ENCODE peak calls at places on chromosomes 5 and 9, in nine cellular contexts. W, G, N, E, F, S, C, P and Y are unnamed samples.

GRCh38 chr5:169607882-169608281 is 24.3 kb downstream of the SPDL1 start:
- DNase-seq in N (no peak), P (no peak), E (no peak), C (no peak), G (no peak), F (no peak), S (no peak), W (no peak), Y (no peak)

GRCh38 chr9:2963307-2963706 is 119.4 kb upstream of the PUM3 start:
- DNase-seq in E (no peak), F (no peak), P (no peak), C (no peak), W (no peak), N (no peak), G (no peak), S (no peak), Y (no peak)

GRCh38 chr5:159195775-159196174 is 13.6 kb downstream of the RNF145 start:
- DNase-seq in S (no peak), P (no peak), N (no peak), E (no peak), G (no peak), F (no peak), W (no peak), C (no peak), Y (no peak)

GRCh38 chr9:80061940-80062339 is 490.2 kb downstream of the TLE4 start:
- DNase-seq in E (no peak), N (peak; percentile 97), P (peak; percentile 14), C (no peak), F (peak; percentile 3), G (no peak), S (peak; percentile 67), W (no peak), Y (no peak)

GRCh38 chr5:62341783-62342475 is 35.9 kb downstream of the KIF2A start:
- DNase-seq in E (peak; percentile 26), S (no peak), C (no peak), F (no peak), P (no peak), G (no peak), N (no peak), W (peak; percentile 25), Y (no peak)

GRCh38 chr5:144156767-144157171 is 13.7 kb downstream of the YIPF5 start:
- DNase-seq in S (no peak), P (no peak), G (no peak), N (peak; percentile 53), E (no peak), C (no peak), W (no peak), F (no peak), Y (no peak)

GRCh38 chr5:72237415-72237814 is 82.6 kb downstream of the MRPS27 start:
- DNase-seq in W (no peak), E (no peak), P (no peak), G (no peak), C (no peak), F (no peak), N (no peak), S (no peak), Y (no peak)

GRCh38 chr5:67234671-67235176 is 38.1 kb upstream of the CD180 start:
- DNase-seq in E (no peak), G (no peak), P (no peak), C (peak; percentile 75), S (no peak), N (peak; percentile 76), F (peak; percentile 67), W (no peak), Y (peak; percentile 46)

GRCh38 chr9:88776717-88777497 is 214.4 kb upstream of the S1PR3 start:
- DNase-seq in S (no peak), G (no peak), F (peak; percentile 85), C (no peak), W (no peak), N (peak; percentile 87), E (no peak), P (no peak), Y (no peak)

GRCh38 chr9:88775559-88775958 is 215.7 kb upstream of the S1PR3 start:
- DNase-seq in P (no peak), S (no peak), C (no peak), G (no peak), W (no peak), F (peak; percentile 69), N (peak; percentile 43), E (no peak), Y (no peak)

GRCh38 chr9:88775037-88775471 is 216.2 kb upstream of the S1PR3 start:
- DNase-seq in G (no peak), C (no peak), F (peak; percentile 82), W (no peak), S (no peak), P (peak; percentile 61), E (no peak), N (peak; percentile 98), Y (no peak)

GRCh38 chr9:88777498-88778312 is 213.6 kb upstream of the S1PR3 start:
- DNase-seq in P (no peak), G (no peak), N (peak; percentile 60), W (no peak), C (peak; percentile 85), S (no peak), F (no peak), E (no peak), Y (no peak)

GRCh38 chr9:88775966-88776365 is 215.3 kb upstream of the S1PR3 start:
- DNase-seq in F (no peak), E (no peak), G (no peak), C (no peak), P (no peak), S (no peak), W (no peak), N (no peak), Y (no peak)
- H3K27ac ChIP-seq in F (peak overlapping the region; percentile 83), E (no peak overlapping the region), G (no peak overlapping the region), C (no peak overlapping the region), P (no peak overlapping the region), S (no peak overlapping the region), W (no peak overlapping the region), N (peak overlapping the region; percentile 82), Y (no peak overlapping the region)

GRCh38 chr9:5452286-5452609 is 1.9 kb downstream of the CD274 start:
- DNase-seq in F (no peak), E (no peak), C (no peak), N (no peak), P (no peak), G (no peak), W (no peak), S (no peak), Y (no peak)

GRCh38 chr9:5453673-5454072 is 3.3 kb downstream of the CD274 start:
- DNase-seq in F (no peak), N (no peak), S (no peak), P (no peak), C (no peak), E (no peak), W (no peak), G (no peak), Y (no peak)

GRCh38 chr9:5453004-5453403 is 2.7 kb downstream of the CD274 start:
- DNase-seq in P (no peak), S (no peak), N (no peak), F (no peak), G (no peak), C (no peak), W (no peak), E (no peak), Y (no peak)

GRCh38 chr9:5459289-5459829 is 9.0 kb downstream of the CD274 start:
- DNase-seq in N (no peak), C (no peak), E (no peak), P (no peak), S (no peak), G (no peak), F (peak; percentile 42), W (no peak), Y (no peak)

DNA sequence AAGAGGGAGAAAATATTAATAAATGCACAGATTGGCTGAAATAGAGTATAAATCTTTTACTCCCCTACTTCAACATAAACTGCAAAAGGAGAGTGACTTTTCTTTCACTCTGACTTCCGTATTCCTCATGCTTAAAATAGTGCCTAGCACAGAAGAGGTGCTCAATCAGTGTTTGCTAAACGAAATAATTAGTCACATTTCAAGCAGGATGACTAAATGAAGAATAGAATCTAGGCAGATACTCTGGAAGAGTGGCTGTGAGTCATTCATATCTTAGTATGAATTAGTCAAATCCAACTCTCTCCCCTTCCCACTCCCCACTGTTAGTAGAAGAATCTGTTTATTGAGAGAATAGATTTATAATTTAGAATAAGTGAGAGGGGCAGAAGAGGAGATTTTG is 4.8 kb downstream of the CD274 start:
- DNase-seq in F (peak; percentile 89), N (peak; percentile 83), W (no peak), P (no peak), S (no peak), G (no peak), E (no peak), C (no peak), Y (no peak)
- H3K4me1 ChIP-seq in F (peaks cover 38% of the 10 kb centered on the region), N (peaks cover 4% of the 10 kb centered on the region), W (peaks cover 14% of the 10 kb centered on the region), P (no peaks in the 10 kb centered on the region), S (peaks cover 27% of the 10 kb centered on the region), G (peaks cover 7% of the 10 kb centered on the region), E (no peaks in the 10 kb centered on the region), C (no peaks in the 10 kb centered on the region), Y (peaks cover 2% of the 10 kb centered on the region)

DNA sequence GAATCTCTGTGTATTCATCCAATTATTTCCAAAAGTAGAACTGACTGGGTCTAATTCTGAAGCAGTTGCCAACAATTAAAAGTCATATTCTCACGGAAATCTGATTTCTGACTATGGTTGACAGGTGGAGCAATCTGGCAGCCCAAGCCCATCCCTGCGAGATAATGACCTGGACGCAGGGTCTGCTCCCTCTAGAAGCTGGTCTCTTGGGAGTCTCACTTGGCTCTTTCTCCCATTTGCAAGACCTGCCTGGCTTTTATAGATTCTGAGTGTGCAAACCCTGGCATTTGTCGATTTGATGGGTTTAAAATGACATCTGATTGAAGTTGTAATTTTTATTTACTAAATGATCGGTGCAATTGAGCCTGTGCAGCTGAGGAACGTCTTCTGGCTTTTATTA is 49.4 kb upstream of the NEURL1B start:
- DNase-seq in E (no peak), S (no peak), P (no peak), F (no peak), G (no peak), N (no peak), C (no peak), W (no peak), Y (no peak)
- H3K27ac ChIP-seq in E (no peak overlapping the region), S (no peak overlapping the region), P (no peak overlapping the region), F (no peak overlapping the region), G (no peak overlapping the region), N (no peak overlapping the region), C (no peak overlapping the region), W (no peak overlapping the region), Y (no peak overlapping the region)

GRCh38 chr9:81381694-81382093 is 307.7 kb downstream of the TLE1 start:
- DNase-seq in S (no peak), W (no peak), C (no peak), F (no peak), G (no peak), N (no peak), P (no peak), E (no peak), Y (no peak)
- H3K4me1 ChIP-seq in S (no peaks in the 10 kb centered on the region), W (no peaks in the 10 kb centered on the region), C (no peaks in the 10 kb centered on the region), F (no peaks in the 10 kb centered on the region), G (no peaks in the 10 kb centered on the region), N (no peaks in the 10 kb centered on the region), P (no peaks in the 10 kb centered on the region), E (no peaks in the 10 kb centered on the region), Y (no peaks in the 10 kb centered on the region)

GRCh38 chr5:174147551-174147950 is 102.0 kb downstream of the NSG2 start:
- DNase-seq in F (no peak), G (no peak), S (no peak), E (no peak), N (no peak), C (no peak), P (no peak), W (no peak), Y (no peak)
- H3K27ac ChIP-seq in F (no peak overlapping the region), G (no peak overlapping the region), S (no peak overlapping the region), E (no peak overlapping the region), N (no peak overlapping the region), C (no peak overlapping the region), P (no peak overlapping the region), W (no peak overlapping the region), Y (no peak overlapping the region)